ENCODE peak calls at places on chromosomes 12 and 14, in nine cellular contexts. M is lower leg skin, I is tibial nerve, Y is H54, L is HCT116, S is esophagus muscularis mucosa, N is esophagus squamous epithelium, K is ovary, A is IMR-90. P is an unnamed sample.

GRCh38 chr14:105069554-105069886 is 4.3 kb upstream of the GPR132 start:
- DNase-seq in A (no peak), K (no peak), I (no peak), S (no peak), M (no peak), L (no peak), Y (no peak), N (no peak), P (no peak)

GRCh38 chr14:96275182-96276112 is 19.4 kb downstream of the BDKRB1 start:
- DNase-seq in Y (peak; percentile 48), N (no peak), S (peak; percentile 91), M (peak; percentile 49), L (peak; percentile 29), A (peak; percentile 90), K (peak; percentile 86), I (peak; percentile 49), P (peak; percentile 62)

GRCh38 chr14:104223810-104224515 is 85.6 kb downstream of the KIF26A start:
- DNase-seq in S (no peak), Y (no peak), K (no peak), A (no peak), N (no peak), M (no peak), I (no peak), L (no peak), P (no peak)

GRCh38 chr14:103520657-103521437 is 1.8 kb downstream of the CKB start:
- DNase-seq in L (peak; percentile 53), K (peak; percentile 92), I (peak; percentile 62), Y (peak; percentile 77), S (no peak), A (peak; percentile 40), N (no peak), M (peak; percentile 72), P (peak; percentile 92)

GRCh38 chr12:62305778-62306177 is 45.6 kb downstream of the USP15 start:
- DNase-seq in A (no peak), I (no peak), S (no peak), N (no peak), L (no peak), K (no peak), M (no peak), Y (no peak), P (no peak)

GRCh38 chr12:30719060-30719459 is 23.4 kb upstream of the IPO8 start:
- DNase-seq in M (no peak), I (no peak), A (peak; percentile 85), S (no peak), L (no peak), Y (peak; percentile 52), K (no peak), N (no peak), P (no peak)

GRCh38 chr12:57744194-57744776 is 554 bp upstream of the TSPAN31 start:
- DNase-seq in L (peak; percentile 92), S (peak; percentile 95), I (peak; percentile 59), M (peak; percentile 72), N (peak; percentile 48), K (peak; percentile 84), Y (no peak), A (peak; percentile 85), P (peak; percentile 93)

GRCh38 chr14:103095210-103095778 is 769 bp downstream of the EXOC3L4 start:
- DNase-seq in M (no peak), A (no peak), S (no peak), L (no peak), Y (no peak), I (no peak), N (no peak), K (no peak), P (no peak)

GRCh38 chr12:401235-402126 is at the start of gene CCDC77:
- DNase-seq in A (peak; percentile 88), K (peak; percentile 94), I (peak; percentile 78), L (peak; percentile 83), N (no peak), S (peak; percentile 98), M (peak; percentile 91), Y (peak; percentile 75), P (no peak)

GRCh38 chr12:6767592-6768384 is 1.6 kb downstream of the PTMS start:
- DNase-seq in Y (no peak), N (no peak), A (peak; percentile 33), S (no peak), L (no peak), I (no peak), M (no peak), K (no peak), P (peak; percentile 53)

GRCh38 chr12:131950182-131950913 is 606 bp downstream of the EP400 start:
- DNase-seq in S (peak; percentile 88), I (no peak), M (no peak), L (no peak), Y (no peak), K (peak; percentile 74), N (no peak), A (no peak), P (peak; percentile 69)

GRCh38 chr14:72063761-72064282 is 131.6 kb downstream of the RGS6 start:
- DNase-seq in K (no peak), I (no peak), M (no peak), Y (no peak), N (no peak), L (no peak), A (no peak), S (no peak), P (no peak)

GRCh38 chr14:29215853-29216252 is 449.3 kb downstream of the FOXG1 start:
- DNase-seq in L (no peak), K (no peak), N (no peak), I (no peak), A (no peak), Y (no peak), S (no peak), M (no peak), P (no peak)

GRCh38 chr14:39173198-39173597 is 1.9 kb upstream of the PNN start:
- DNase-seq in M (no peak), I (no peak), K (no peak), A (no peak), L (no peak), Y (no peak), S (no peak), N (no peak), P (no peak)

GRCh38 chr12:63394994-63395393 is 244.0 kb upstream of the AVPR1A start:
- DNase-seq in S (no peak), L (no peak), N (no peak), I (no peak), A (no peak), Y (no peak), K (no peak), M (no peak), P (no peak)

GRCh38 chr14:64807588-64807987 is 72.1 kb downstream of the SPTB start:
- DNase-seq in L (no peak), Y (no peak), S (no peak), I (no peak), K (no peak), A (no peak), M (no peak), N (no peak), P (no peak)

GRCh38 chr14:20707622-20708021 is 19.1 kb downstream of the ANG start:
- DNase-seq in L (no peak), M (no peak), N (no peak), I (no peak), K (no peak), Y (no peak), S (no peak), A (no peak), P (no peak)

GRCh38 chr14:90488256-90488655 is 91.4 kb downstream of the CALM1 start:
- DNase-seq in A (no peak), S (no peak), L (no peak), I (no peak), N (no peak), Y (no peak), M (no peak), K (no peak), P (no peak)

GRCh38 chr12:3119745-3120660 is 42.8 kb downstream of the TSPAN9 start:
- DNase-seq in S (no peak), K (no peak), I (no peak), L (no peak), N (no peak), Y (no peak), M (no peak), A (peak; percentile 6), P (no peak)
- TF ChIP-seq POLR2A in S (no peak), K (no peak), I (no peak), L (no peak), N (no peak), Y (no peak), M (no peak), A (no peak), P (no peak)

GRCh38 chr14:49767473-49768300 is at the start of gene KLHDC2:
- DNase-seq in M (peak; percentile 82), I (peak; percentile 73), L (peak; percentile 59), K (peak; percentile 93), Y (peak; percentile 57), S (peak; percentile 93), N (peak; percentile 39), A (peak; percentile 88), P (peak; percentile 95)
- TF ChIP-seq POLR2A in M (no peak), I (peak; percentile 92), L (peak; percentile 54), K (peak; percentile 74), Y (peak; percentile 77), S (peak; percentile 47), N (peak; percentile 98), A (peak; percentile 91), P (peak; percentile 72)

GRCh38 chr14:35506461-35506860 is 27.5 kb upstream of the INSM2 start:
- DNase-seq in I (no peak), Y (no peak), S (no peak), K (no peak), A (no peak), M (no peak), L (no peak), N (no peak), P (no peak)

GRCh38 chr14:35504260-35504659 is 29.7 kb upstream of the INSM2 start:
- DNase-seq in L (no peak), I (no peak), N (no peak), Y (no peak), A (no peak), K (no peak), S (no peak), M (no peak), P (no peak)

GRCh38 chr14:35512765-35513164 is 21.2 kb upstream of the INSM2 start:
- DNase-seq in A (no peak), L (no peak), S (no peak), M (no peak), Y (no peak), K (no peak), I (no peak), N (no peak), P (no peak)

GRCh38 chr14:35509846-35510245 is 24.1 kb upstream of the INSM2 start:
- DNase-seq in Y (no peak), A (no peak), K (no peak), I (no peak), N (no peak), S (no peak), M (no peak), L (no peak), P (no peak)

GRCh38 chr14:35506927-35507326 is 27.0 kb upstream of the INSM2 start:
- DNase-seq in I (no peak), N (no peak), A (peak; percentile 76), S (no peak), M (no peak), K (no peak), L (no peak), Y (no peak), P (no peak)
- TF ChIP-seq POLR2A in I (no peak), N (no peak), A (no peak), S (no peak), M (no peak), K (no peak), L (no peak), Y (no peak), P (no peak)

DNA sequence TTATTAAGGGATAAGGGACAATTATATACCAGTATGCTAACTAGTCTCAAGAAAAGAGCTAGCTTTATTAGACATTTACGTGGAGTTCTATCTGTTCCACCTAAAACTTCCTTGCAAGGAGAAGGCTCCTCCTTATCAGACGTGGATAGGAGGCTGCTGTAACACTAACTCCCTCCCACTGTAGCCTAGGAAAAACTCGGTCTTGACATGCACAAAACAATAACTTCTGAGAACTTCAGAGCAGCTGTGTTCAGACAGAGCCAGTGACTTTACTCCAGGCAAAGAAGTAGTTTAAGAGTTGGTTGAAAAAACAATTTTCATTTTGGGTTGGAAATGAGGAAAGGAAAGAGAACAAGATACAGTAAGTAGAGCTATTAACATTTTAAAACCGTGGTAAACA is 2.7 kb downstream of the ATF7 start:
- DNase-seq in A (peak; percentile 66), Y (no peak), S (no peak), K (no peak), N (no peak), I (no peak), M (no peak), L (no peak), P (peak; percentile 30)
- TF ChIP-seq POLR2A in A (no peak), Y (no peak), S (no peak), K (no peak), N (peak; percentile 34), I (no peak), M (no peak), L (no peak), P (peak; percentile 23)